ENCODE peak calls at places on chromosomes 2 and 18, in eight cellular contexts. P is IMR-90; R is tibial nerve; L is CD8-positive, alpha-beta T cell; O is bronchial epithelial cell; B is brain microvascular endothelial cell; T is Karpas-422; F is ovary. W is an unnamed sample. For H3K27me3, the result is how much of the 10 kb centered on the place peaks cover.

GRCh38 chr2:31219131-31219969 is 2.0 kb upstream of the CAPN14 start:
- DNase-seq in P (no peak), B (no peak), L (no peak), R (no peak), T (peak), F (no peak), O (no peak), W (no peak)

GRCh38 chr2:7972670-7973069 is 709.2 kb upstream of the ID2 start:
- DNase-seq in T (no peak), P (no peak), L (no peak), F (no peak), B (no peak), R (no peak), O (no peak), W (no peak)

GRCh38 chr2:166516712-166517303 is 22.8 kb upstream of the SCN7A start:
- DNase-seq in B (peak), O (peak), R (peak), T (peak), F (peak), L (no peak), P (peak), W (no peak)

GRCh38 chr2:102483086-102483485 is 10.1 kb downstream of the SLC9A4 start:
- DNase-seq in F (no peak), B (no peak), P (no peak), O (no peak), R (no peak), T (no peak), L (no peak), W (no peak)

GRCh38 chr2:223027442-223027841 is 24.5 kb upstream of the KCNE4 start:
- DNase-seq in B (peak), P (peak), L (no peak), O (peak), T (no peak), F (no peak), R (no peak), W (no peak)

GRCh38 chr2:238484522-238485452 is 58.1 kb downstream of the ASB1 start:
- DNase-seq in O (no peak), B (no peak), P (no peak), L (no peak), R (no peak), F (peak), T (no peak), W (no peak)

GRCh38 chr2:159706385-159706980 is 5.8 kb upstream of the MARCHF7 start:
- DNase-seq in T (no peak), O (no peak), R (no peak), B (no peak), L (no peak), P (no peak), F (no peak), W (no peak)

GRCh38 chr2:137435176-137435575 is 529.1 kb upstream of the HNMT start:
- DNase-seq in B (peak), L (no peak), O (peak), T (no peak), R (no peak), F (no peak), P (no peak), W (no peak)

GRCh38 chr2:65070172-65070830 is 14.1 kb downstream of the CEP68 start:
- DNase-seq in F (no peak), O (peak), P (peak), T (no peak), L (no peak), B (no peak), R (no peak), W (no peak)

GRCh38 chr18:28963481-28963880 is 786.6 kb upstream of the CDH2 start:
- DNase-seq in P (peak), F (no peak), L (no peak), O (no peak), T (no peak), R (no peak), B (no peak), W (no peak)

GRCh38 chr2:235727186-235727585 is 233.3 kb downstream of the AGAP1 start:
- DNase-seq in F (no peak), O (no peak), R (peak), P (no peak), B (no peak), T (no peak), L (no peak), W (no peak)

GRCh38 chr2:109396338-109397180 is 217.2 kb downstream of the SEPTIN10 start:
- DNase-seq in P (no peak), O (no peak), B (no peak), T (no peak), R (no peak), L (no peak), F (no peak), W (no peak)

GRCh38 chr2:43774617-43775016 is 778 bp downstream of the DYNC2LI1 start:
- DNase-seq in R (no peak), P (no peak), B (no peak), L (no peak), O (peak), F (no peak), T (no peak), W (no peak)

GRCh38 chr2:41865263-41865662 is 182.6 kb upstream of the PKDCC start:
- DNase-seq in L (no peak), P (no peak), T (no peak), O (no peak), R (no peak), B (no peak), F (no peak), W (no peak)

GRCh38 chr18:76442413-76443171 is 52.5 kb downstream of the ZNF516 start:
- DNase-seq in B (no peak), R (no peak), L (no peak), O (no peak), P (no peak), F (no peak), T (no peak), W (no peak)

GRCh38 chr2:221705478-221705877 is 133.4 kb upstream of the EPHA4 start:
- DNase-seq in P (no peak), T (no peak), F (peak), B (no peak), L (no peak), R (no peak), O (no peak), W (no peak)

DNA sequence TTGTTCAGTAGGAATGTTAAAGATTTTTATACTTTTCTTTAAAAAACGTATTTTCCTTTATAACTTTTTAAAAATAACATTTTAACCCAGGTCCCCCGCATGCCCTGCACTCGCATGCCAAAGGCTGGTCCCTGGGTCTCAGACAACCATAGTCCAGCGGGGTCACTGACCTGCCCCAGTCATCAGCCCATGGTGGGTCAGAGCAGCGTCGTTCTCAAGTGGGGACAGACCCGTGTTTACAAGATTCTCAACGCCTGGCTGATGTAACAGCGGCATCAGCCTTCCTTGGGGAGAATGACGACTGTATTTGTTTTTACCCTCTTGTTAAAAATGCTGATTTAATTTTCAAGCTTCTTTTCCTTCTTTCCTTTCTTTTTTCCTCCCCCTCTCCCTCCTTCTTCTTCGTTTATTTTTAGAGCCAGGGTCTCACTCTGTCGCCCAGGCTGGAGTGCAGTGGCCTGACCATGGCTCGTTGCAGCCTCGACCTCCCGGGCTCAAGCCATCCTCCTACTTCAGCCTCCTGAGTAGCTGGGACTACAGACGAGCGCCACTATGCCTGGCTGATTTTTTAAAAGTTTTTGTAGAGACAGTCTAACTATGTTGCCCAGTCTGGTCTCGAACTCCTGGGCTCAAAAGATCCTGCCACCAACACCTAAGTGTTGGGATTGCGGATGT is 1.0 kb upstream of the EFHD1 start:
- DNase-seq in P (no peak), O (no peak), F (peak), R (peak), T (no peak), L (no peak), B (no peak), W (no peak)
- H3K27me3 ChIP-seq in P (half or more), O (under half), F (under half), R (under half), T (under half), L (under half), B (under half), W (under half)

GRCh38 chr18:48084858-48085257 is 154.4 kb upstream of the SMAD2 start:
- DNase-seq in P (no peak), F (no peak), O (no peak), B (no peak), L (no peak), R (no peak), T (no peak), W (no peak)
- H3K27me3 ChIP-seq in P (under half), F (under half), O (under half), B (under half), L (under half), R (under half), T (under half), W (under half)

GRCh38 chr2:110745048-110745447 is 12.7 kb downstream of the ACOXL start:
- DNase-seq in B (no peak), O (peak), T (no peak), R (no peak), P (no peak), F (no peak), L (no peak), W (no peak)

GRCh38 chr2:110748489-110748867 is 16.1 kb downstream of the ACOXL start:
- DNase-seq in B (no peak), P (peak), R (no peak), L (peak), F (no peak), T (no peak), O (peak), W (peak)

GRCh38 chr2:110746586-110747521 is 14.5 kb downstream of the ACOXL start:
- DNase-seq in F (no peak), P (no peak), L (no peak), O (no peak), T (no peak), R (no peak), B (no peak), W (no peak)

GRCh38 chr2:110744429-110744828 is 12.1 kb downstream of the ACOXL start:
- DNase-seq in F (no peak), P (no peak), T (no peak), R (no peak), L (no peak), B (no peak), O (no peak), W (no peak)

DNA sequence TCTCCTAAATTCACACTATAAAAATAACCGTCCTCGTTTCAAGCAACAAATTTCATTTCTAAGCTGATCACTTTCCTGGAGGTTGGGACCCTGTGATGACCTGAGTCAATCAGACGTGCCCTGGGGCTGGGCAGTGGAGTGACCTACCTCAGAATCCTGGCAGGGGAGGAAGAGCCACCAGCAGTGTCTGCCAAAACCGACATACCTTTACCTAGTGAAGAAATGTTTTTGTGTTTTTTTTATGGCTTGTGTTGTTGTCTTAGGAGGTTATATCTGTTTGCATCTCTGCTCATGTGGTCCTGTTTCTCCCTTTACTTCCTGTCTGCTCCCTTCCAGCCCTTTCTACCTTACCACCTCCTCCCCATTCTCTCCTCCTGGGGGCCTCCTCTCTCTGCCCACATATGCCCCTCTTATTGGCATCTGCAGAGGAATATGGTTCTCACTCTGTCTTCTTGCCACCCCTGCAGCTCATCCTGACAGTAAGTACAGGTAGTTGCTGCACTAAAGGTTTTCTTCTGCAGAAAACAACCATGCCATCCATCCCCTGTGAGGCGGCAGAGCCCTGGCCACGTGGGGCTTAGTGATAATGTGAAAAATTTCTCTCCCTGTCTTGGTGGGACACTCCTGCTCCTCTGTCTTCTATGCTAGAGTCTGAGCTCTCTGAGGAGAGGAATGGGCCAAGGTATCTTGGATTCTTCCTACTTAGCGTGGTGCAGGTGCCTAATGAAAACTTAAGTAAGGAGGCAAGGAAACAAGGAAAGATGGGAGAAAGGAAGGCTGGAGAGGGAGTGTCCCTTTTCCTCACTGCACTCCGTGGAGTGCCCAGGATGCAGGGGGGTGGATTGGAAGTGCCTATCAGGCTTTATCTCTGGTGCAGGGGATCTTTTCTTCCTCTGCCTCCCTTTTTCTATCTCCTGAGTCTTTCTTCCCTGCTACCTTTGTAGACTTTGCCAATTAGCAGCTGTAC is 15.4 kb downstream of the ACOXL start:
- DNase-seq in B (no peak), F (no peak), L (no peak), R (no peak), O (no peak), T (no peak), P (no peak), W (no peak)
- H3K27me3 ChIP-seq in B (under half), F (under half), L (under half), R (under half), O (under half), T (under half), P (under half), W (under half)

DNA sequence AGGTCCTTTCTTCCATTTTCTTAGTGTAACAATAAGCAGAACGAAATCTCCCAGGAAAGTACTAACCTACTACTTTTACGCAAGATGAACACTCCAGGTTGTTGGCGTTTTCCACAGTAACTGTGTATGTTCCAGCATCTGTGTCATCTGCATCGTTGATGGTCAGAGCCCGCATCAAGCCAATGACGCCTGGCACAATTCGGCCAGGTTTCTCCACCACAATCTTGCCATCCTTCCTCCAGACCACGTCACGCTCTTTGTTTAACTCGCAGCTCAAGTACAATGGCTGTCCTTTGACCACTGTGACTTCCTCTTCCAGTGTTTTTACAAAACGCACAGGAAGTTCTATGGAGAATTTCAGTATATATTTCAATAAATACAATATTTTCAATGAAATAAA is 155.6 kb downstream of the PLEKHA3 start:
- DNase-seq in B (no peak), O (no peak), L (no peak), F (no peak), R (no peak), T (no peak), P (no peak), W (no peak)
- H3K27me3 ChIP-seq in B (under half), O (under half), L (under half), F (under half), R (under half), T (under half), P (under half), W (under half)

GRCh38 chr2:23477392-23477791 is 92.4 kb downstream of the KLHL29 start:
- DNase-seq in L (no peak), B (no peak), P (no peak), R (no peak), T (no peak), F (no peak), O (no peak), W (no peak)

GRCh38 chr2:23478087-23478932 is 93.3 kb downstream of the KLHL29 start:
- DNase-seq in B (no peak), P (no peak), T (no peak), O (no peak), R (no peak), L (no peak), F (no peak), W (no peak)

GRCh38 chr2:23475473-23475872 is 90.5 kb downstream of the KLHL29 start:
- DNase-seq in T (no peak), L (no peak), B (no peak), P (no peak), F (no peak), R (no peak), O (no peak), W (no peak)

GRCh38 chr2:23476786-23477185 is 91.8 kb downstream of the KLHL29 start:
- DNase-seq in R (no peak), L (no peak), P (no peak), T (no peak), B (no peak), F (no peak), O (no peak), W (no peak)

DNA sequence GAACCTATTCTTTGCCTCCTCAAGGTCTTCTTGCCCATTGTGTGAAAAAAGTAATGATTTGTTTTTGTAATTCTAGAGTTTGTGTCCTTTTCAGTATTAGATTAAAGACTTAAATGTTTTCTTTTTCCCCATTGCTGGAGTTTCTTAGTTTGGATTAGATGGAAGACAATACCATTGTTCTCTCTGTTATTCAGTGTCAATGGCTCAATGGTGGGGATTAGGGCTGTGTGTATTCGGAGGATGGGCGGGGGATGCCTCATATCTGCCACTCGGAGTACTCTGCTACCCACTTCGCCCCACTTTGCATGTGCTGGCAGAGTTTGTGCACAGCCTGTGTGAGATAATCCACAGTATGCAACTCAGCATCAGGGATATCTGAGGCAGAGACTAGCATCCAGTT is 90.1 kb downstream of the KLHL29 start:
- DNase-seq in P (no peak), R (no peak), O (no peak), T (no peak), F (no peak), L (no peak), B (no peak), W (no peak)
- H3K27me3 ChIP-seq in P (under half), R (under half), O (under half), T (under half), F (under half), L (under half), B (under half), W (under half)

DNA sequence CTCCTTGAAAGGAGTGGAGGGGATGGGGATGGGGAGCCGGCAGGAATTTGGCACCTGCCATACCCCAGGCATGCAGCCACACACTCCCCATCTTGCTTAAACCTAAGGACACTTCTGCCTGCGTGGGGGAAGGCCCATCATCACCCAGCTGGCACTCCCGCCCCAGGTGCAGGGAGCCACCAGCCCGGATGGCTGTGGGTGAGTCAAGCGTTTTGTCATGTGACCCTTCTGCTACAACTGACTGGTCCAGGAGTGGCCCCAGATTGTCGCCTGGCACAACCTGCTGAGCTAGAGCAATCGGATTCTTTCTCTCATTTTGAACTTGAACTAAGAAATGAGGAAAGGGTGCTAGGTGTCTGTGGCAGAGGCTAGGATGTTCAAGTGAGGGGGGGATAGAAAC is 61.3 kb downstream of the TSN start:
- DNase-seq in P (no peak), T (peak), F (no peak), O (no peak), R (no peak), L (no peak), B (no peak), W (no peak)
- H3K27me3 ChIP-seq in P (under half), T (under half), F (under half), O (under half), R (under half), L (under half), B (under half), W (under half)